ENCODE peak calls at places on chromosomes 13 and 19, in seven cellular contexts. X is WERI-Rb-1; C is A549; A is fibroblast of the aortic adventitia; E is CD8-positive, alpha-beta memory T cell; Z is fibroblast of mammary gland; W is heart left ventricle. V is an unnamed sample.

GRCh38 chr13:38045278-38046048 is 175.9 kb upstream of the TRPC4 start:
- DNase-seq in A (peak), X (peak), Z (peak), C (no peak), W (no peak), E (no peak), V (peak)

GRCh38 chr19:29667390-29667783 is 2.1 kb downstream of the PLEKHF1 start:
- DNase-seq in E (no peak), W (no peak), X (no peak), A (no peak), C (no peak), Z (no peak), V (no peak)

GRCh38 chr19:46428278-46429141 is at the start of gene PNMA8C:
- DNase-seq in E (peak), W (peak), X (no peak), A (no peak), C (no peak), Z (peak), V (peak)

GRCh38 chr13:108915095-108915633 is 285.8 kb downstream of the MYO16 start:
- DNase-seq in Z (peak), W (no peak), X (no peak), C (no peak), E (no peak), A (peak), V (peak)

GRCh38 chr19:29410974-29411615 is 114.7 kb upstream of the VSTM2B start:
- DNase-seq in Z (no peak), C (no peak), E (no peak), A (no peak), W (no peak), X (no peak), V (no peak)

GRCh38 chr13:75073791-75074190 is 408.2 kb downstream of the TBC1D4 start:
- DNase-seq in Z (no peak), W (no peak), E (no peak), A (no peak), C (no peak), X (no peak), V (no peak)

GRCh38 chr19:4507804-4508203 is 10.5 kb downstream of the PLIN4 start:
- DNase-seq in W (no peak), X (no peak), E (no peak), Z (no peak), A (no peak), C (no peak), V (no peak)

GRCh38 chr19:19655051-19655594 is 8.4 kb downstream of the ATP13A1 start:
- DNase-seq in C (no peak), X (no peak), E (no peak), Z (no peak), W (no peak), A (no peak), V (no peak)

GRCh38 chr13:25920931-25921330 is 130.9 kb downstream of the SHISA2 start:
- DNase-seq in C (no peak), W (no peak), A (no peak), E (no peak), Z (no peak), X (no peak), V (peak)

GRCh38 chr13:99353836-99354235 is 46.6 kb upstream of the GPR183 start:
- DNase-seq in C (no peak), X (no peak), A (peak), Z (no peak), W (no peak), E (no peak), V (peak)

GRCh38 chr13:101397742-101398141 is 18.6 kb downstream of the NALCN start:
- DNase-seq in X (no peak), C (no peak), E (no peak), A (peak), W (no peak), Z (peak), V (peak)

GRCh38 chr13:49499889-49500660 is 4.3 kb downstream of the PHF11 start:
- DNase-seq in X (no peak), E (no peak), Z (peak), W (no peak), A (peak), C (no peak), V (peak)

GRCh38 chr19:54530866-54531265 is 28.2 kb downstream of the LAIR2 start:
- DNase-seq in Z (no peak), C (no peak), A (no peak), W (no peak), X (no peak), E (no peak), V (no peak)

GRCh38 chr19:49597703-49597974 is 6.7 kb downstream of the PRR12 start:
- DNase-seq in C (no peak), A (no peak), E (no peak), Z (no peak), W (no peak), X (no peak), V (no peak)

GRCh38 chr13:62110079-62110478 is 694.4 kb upstream of the PCDH20 start:
- DNase-seq in E (no peak), A (no peak), W (no peak), C (no peak), X (no peak), Z (no peak), V (no peak)

GRCh38 chr19:43560687-43561086 is 14.6 kb downstream of the XRCC1 start:
- DNase-seq in W (no peak), A (no peak), Z (peak), E (no peak), X (no peak), C (peak), V (peak)

GRCh38 chr13:95327190-95327589 is 25.9 kb upstream of the ABCC4 start:
- DNase-seq in A (no peak), W (no peak), E (no peak), Z (no peak), C (no peak), X (no peak), V (no peak)

GRCh38 chr13:112113851-112114250 is 46.9 kb downstream of the SOX1 start:
- DNase-seq in X (no peak), Z (no peak), A (no peak), C (no peak), W (no peak), E (no peak), V (no peak)

GRCh38 chr13:40776232-40776631 is 5.2 kb upstream of the MRPS31 start:
- DNase-seq in C (no peak), X (no peak), W (no peak), Z (no peak), A (no peak), E (no peak), V (no peak)

GRCh38 chr19:51347209-51347928 is 5.4 kb upstream of the VSIG10L start:
- DNase-seq in A (no peak), X (peak), W (no peak), C (no peak), Z (no peak), E (no peak), V (no peak)

GRCh38 chr19:49837009-49837310 is 14.0 kb upstream of the PTOV1 start:
- DNase-seq in E (no peak), Z (no peak), X (no peak), A (no peak), W (no peak), C (no peak), V (peak)

GRCh38 chr19:19049406-19049805 is 14.4 kb upstream of the SLC25A42 start:
- DNase-seq in C (no peak), W (no peak), Z (peak), A (no peak), X (no peak), E (no peak), V (no peak)

GRCh38 chr13:112708560-112709240 is 18.9 kb downstream of the ATP11A start:
- DNase-seq in C (no peak), A (no peak), W (no peak), X (no peak), E (no peak), Z (no peak), V (no peak)

GRCh38 chr13:36343766-36344165 is 2.4 kb downstream of the SPART start:
- DNase-seq in X (peak), Z (no peak), W (no peak), E (no peak), C (no peak), A (no peak), V (no peak)

GRCh38 chr13:81872581-81872980 is 1531.7 kb upstream of the SPRY2 start:
- DNase-seq in X (peak), C (no peak), Z (no peak), A (no peak), E (no peak), W (no peak), V (no peak)

GRCh38 chr13:99743079-99743478 is 228.5 kb downstream of the ZIC5 start:
- DNase-seq in C (no peak), A (no peak), Z (no peak), W (no peak), X (no peak), E (no peak), V (no peak)

GRCh38 chr13:113920173-113920572 is 53.7 kb downstream of the C13orf46 start:
- DNase-seq in A (no peak), X (peak), E (no peak), C (no peak), Z (no peak), W (no peak), V (no peak)

GRCh38 chr13:73914119-73914518 is 220.1 kb downstream of the KLF12 start:
- DNase-seq in C (no peak), Z (peak), E (no peak), A (peak), W (no peak), X (no peak), V (peak)

GRCh38 chr13:99314640-99315176 is 7.5 kb upstream of the GPR183 start:
- DNase-seq in Z (peak), E (peak), A (no peak), X (no peak), C (no peak), W (no peak), V (peak)

GRCh38 chr13:40974460-40975407 is 44.4 kb downstream of the ELF1 start:
- DNase-seq in Z (peak), E (peak), W (no peak), X (peak), C (peak), A (peak), V (peak)

GRCh38 chr13:24557121-24557520 is 44.5 kb upstream of the PARP4 start:
- DNase-seq in X (no peak), A (peak), C (no peak), Z (peak), E (no peak), W (no peak), V (no peak)

GRCh38 chr13:41263261-41263971 is at the start of gene MTRF1:
- DNase-seq in C (peak), W (peak), X (peak), Z (peak), E (peak), A (peak), V (peak)

GRCh38 chr19:29091127-29091526 is 121.8 kb downstream of the UQCRFS1 start:
- DNase-seq in C (no peak), W (no peak), A (no peak), X (no peak), E (no peak), Z (no peak), V (no peak)

GRCh38 chr19:38429811-38430156 is 3.7 kb upstream of the RYR1 start:
- DNase-seq in E (no peak), Z (no peak), X (no peak), C (no peak), W (no peak), A (no peak), V (no peak)
- H3K4me3 ChIP-seq in E (no peak), Z (no peak), X (no peak), C (no peak), W (no peak), A (no peak), V (no peak)

GRCh38 chr19:44588753-44589112 is 24.6 kb upstream of the IGSF23 start:
- DNase-seq in C (peak), X (no peak), A (no peak), Z (no peak), E (no peak), W (no peak), V (no peak)

GRCh38 chr19:44585371-44586141 is 27.8 kb upstream of the IGSF23 start:
- DNase-seq in C (no peak), E (no peak), W (no peak), A (peak), X (no peak), Z (peak), V (peak)

GRCh38 chr19:44590245-44591059 is 22.9 kb upstream of the IGSF23 start:
- DNase-seq in W (no peak), E (no peak), A (no peak), Z (no peak), X (no peak), C (no peak), V (no peak)

GRCh38 chr19:44592451-44592890 is 20.9 kb upstream of the IGSF23 start:
- DNase-seq in W (no peak), Z (no peak), E (no peak), C (no peak), X (no peak), A (no peak), V (no peak)

GRCh38 chr19:44587863-44588752 is 25.3 kb upstream of the IGSF23 start:
- DNase-seq in X (no peak), C (peak), W (no peak), E (no peak), Z (peak), A (peak), V (peak)
- H3K4me3 ChIP-seq in X (no peak), C (peak), W (no peak), E (no peak), Z (no peak), A (no peak), V (no peak)

DNA sequence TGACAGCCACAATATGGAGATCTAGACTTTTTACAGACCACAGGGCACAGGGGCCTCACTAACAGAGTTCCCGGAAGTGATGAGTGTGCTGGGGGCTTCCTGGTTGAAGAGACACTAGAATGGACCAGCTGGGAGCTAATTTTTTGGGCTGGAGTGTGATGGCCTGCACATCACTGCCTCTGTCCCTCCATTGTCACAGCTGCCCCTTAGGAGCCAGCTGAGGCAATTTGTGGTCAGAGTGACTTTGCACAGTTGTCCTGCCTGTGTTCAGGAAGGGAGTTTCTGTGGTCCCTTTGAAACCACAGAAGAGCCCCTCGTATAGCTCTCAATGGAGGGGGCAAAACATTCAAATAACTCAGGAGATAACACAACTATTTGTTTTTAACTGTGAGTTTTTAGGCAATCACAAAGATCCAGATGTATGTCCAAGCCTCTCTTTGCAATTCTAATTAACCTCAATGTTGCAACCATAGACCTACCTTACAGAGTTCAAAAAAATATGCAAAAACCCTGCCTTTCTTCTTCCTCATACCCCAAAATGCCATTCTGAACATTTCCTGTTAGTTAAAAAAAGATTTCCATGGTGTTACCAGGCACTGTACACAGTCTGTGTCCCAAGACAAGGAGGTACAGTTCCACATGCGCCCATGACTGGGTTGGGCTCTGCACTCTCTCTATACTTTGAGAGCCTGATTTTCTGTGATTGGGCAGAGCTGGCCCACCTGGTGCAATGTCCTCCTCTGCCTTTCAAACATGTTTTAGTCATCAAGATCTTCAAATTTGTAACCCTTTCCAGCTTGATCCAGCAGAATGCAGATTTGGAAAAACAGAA is 2.4 kb downstream of the ALOX5AP start:
- DNase-seq in E (no peak), W (no peak), Z (no peak), A (no peak), X (no peak), C (no peak), V (no peak)
- H3K4me3 ChIP-seq in E (peak), W (no peak), Z (no peak), A (no peak), X (no peak), C (no peak), V (no peak)

DNA sequence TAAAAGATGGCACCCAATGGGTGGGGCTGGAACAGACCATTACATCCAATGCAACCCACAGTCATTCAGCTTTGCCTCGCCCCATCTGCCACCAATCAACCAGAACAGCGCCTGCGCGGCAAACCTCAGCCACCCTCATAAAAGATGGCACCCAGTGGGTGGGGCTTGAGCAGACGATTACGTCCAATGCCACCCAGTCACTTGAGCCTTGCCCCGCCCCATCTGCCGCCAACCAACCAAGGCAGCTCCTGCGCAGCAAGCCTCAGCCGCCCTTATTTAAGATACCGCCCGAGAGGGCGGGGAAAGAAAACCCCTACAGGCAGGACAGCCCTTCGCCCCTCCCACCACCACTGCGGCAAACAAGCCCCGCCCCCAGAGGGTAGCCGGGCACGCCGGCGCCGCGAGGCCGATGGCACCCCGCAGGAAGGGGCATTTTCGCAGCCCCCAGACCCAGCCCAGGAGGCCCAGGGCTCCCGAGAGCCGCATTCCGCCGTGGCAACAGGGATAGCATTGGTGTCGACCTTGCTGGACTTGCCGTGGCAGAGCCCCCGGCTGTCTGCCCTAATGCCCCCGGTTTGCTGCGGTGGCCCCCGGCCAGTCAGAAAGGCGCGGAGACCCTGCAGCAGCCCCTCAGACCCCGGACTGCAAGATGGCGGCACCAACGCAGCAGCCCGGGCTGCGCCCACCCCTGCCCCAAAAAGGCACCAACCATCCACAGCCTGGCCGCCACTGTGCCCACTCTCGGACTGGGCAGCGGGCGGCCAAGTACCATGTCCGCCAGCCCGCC is 668 bp downstream of the PEG3 start:
- DNase-seq in E (no peak), C (no peak), X (peak), W (peak), A (no peak), Z (peak), V (peak)
- H3K4me3 ChIP-seq in E (no peak), C (no peak), X (peak), W (peak), A (no peak), Z (peak), V (no peak)

GRCh38 chr19:7360393-7360984 is 11.8 kb downstream of the ARHGEF18 start:
- DNase-seq in X (no peak), E (no peak), A (peak), W (no peak), Z (peak), C (no peak), V (no peak)
- H3K4me3 ChIP-seq in X (no peak), E (no peak), A (no peak), W (no peak), Z (no peak), C (no peak), V (no peak)

DNA sequence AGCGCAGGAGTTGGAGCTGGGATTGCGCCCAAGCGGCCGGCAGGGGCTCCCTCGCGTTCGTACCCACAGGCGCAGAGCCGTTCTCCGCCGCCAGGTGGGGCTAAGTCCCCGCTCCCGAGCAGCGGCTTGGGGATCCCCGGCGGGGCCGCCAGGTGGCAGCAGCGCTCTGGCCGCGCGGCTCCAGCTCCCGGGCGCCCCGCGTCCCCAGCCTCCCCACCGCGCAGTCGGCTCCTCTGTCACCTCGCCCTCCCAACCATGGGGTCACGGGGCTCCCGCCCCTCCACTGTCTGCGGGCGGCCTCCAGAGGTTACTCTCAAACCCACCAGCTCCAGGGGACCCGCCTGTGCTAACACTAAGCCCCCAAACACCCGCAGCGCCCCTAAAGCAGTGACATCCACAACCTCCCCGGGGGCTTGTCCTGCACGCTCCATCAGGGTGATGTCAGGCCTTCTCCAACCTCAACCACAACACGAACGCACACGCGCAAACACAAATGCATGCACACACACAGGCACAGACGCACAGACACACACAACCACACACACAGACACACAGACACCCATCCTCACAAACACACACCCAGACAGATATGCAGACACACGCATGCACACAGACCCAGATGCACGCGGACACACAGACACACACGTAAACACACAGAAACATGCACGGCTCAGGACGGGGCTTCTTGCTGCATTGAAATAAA is 18.4 kb upstream of the KCTD15 start:
- DNase-seq in W (peak), Z (peak), A (peak), E (peak), X (peak), C (peak), V (peak)
- H3K4me3 ChIP-seq in W (peak), Z (no peak), A (no peak), E (no peak), X (peak), C (peak), V (no peak)

DNA sequence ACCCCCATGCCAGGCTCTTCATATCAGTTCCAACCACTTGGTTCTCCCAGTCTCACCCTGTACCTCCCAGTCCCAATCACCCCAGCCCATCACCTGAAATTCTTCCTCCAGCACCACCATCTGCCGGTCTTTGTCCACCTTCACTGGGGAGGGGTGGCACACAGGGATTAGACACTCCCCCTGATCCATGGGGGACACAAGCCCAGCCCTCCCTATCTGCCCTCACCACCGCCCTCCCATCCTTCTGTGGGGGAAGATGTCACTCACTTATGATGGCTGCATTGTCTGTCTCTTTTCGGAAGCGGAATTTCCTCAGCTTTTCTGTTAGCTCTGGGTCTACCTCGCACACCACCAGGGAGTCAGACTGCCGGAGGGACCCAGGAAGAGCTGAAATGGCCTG is 675 bp downstream of the GMFG start:
- DNase-seq in W (no peak), X (no peak), E (no peak), C (no peak), A (no peak), Z (no peak), V (no peak)
- H3K4me3 ChIP-seq in W (peak), X (no peak), E (peak), C (no peak), A (no peak), Z (no peak), V (no peak)

GRCh38 chr19:1274852-1275259 is 474 bp upstream of the FAM174C start:
- DNase-seq in E (no peak), Z (no peak), C (no peak), W (no peak), X (peak), A (no peak), V (no peak)
- H3K4me3 ChIP-seq in E (peak), Z (peak), C (peak), W (peak), X (peak), A (peak), V (peak)